ENCODE peak calls at places on chromosomes 4 and X, in five cellular contexts. U is GM10248, N is heart right ventricle, M is RWPE1, H is tibial artery. T is an unnamed sample.

GRCh38 chr4:187668683-187669082 is 326.9 kb upstream of the ZFP42 start:
- DNase-seq in U (no peak), H (no peak), M (peak), N (no peak), T (no peak)

GRCh38 chrX:139905041-139905440 is 27.8 kb downstream of the ATP11C start:
- DNase-seq in M (no peak), U (no peak), N (no peak), H (no peak), T (no peak)

GRCh38 chrX:124863303-124863702 is 456.4 kb upstream of the TEX13C start:
- DNase-seq in U (no peak), M (no peak), N (no peak), H (no peak), T (no peak)

GRCh38 chr4:82811838-82812672 is 13.5 kb upstream of the SCD5 start:
- DNase-seq in N (no peak), M (no peak), U (no peak), H (no peak), T (no peak)

GRCh38 chr4:163109967-163110366 is 56.7 kb downstream of the NAF1 start:
- DNase-seq in N (no peak), M (no peak), H (no peak), U (no peak), T (no peak)

GRCh38 chrX:49627030-49627777 is 28.4 kb downstream of the GAGE1 start:
- DNase-seq in U (no peak), M (peak), N (peak), H (no peak), T (no peak)

GRCh38 chr4:54418468-54418867 is 189.4 kb downstream of the PDGFRA start:
- DNase-seq in N (no peak), M (no peak), U (no peak), H (no peak), T (no peak)

GRCh38 chrX:41970419-41970818 is 47.1 kb upstream of the CASK start:
- DNase-seq in H (no peak), U (no peak), N (no peak), M (no peak), T (no peak)

GRCh38 chrX:9291666-9292065 is 173.2 kb upstream of the TBL1X start:
- DNase-seq in U (no peak), H (no peak), M (no peak), N (no peak), T (no peak)

GRCh38 chr4:158253350-158253980 is 43.2 kb downstream of the TMEM144 start:
- DNase-seq in N (peak), M (peak), H (no peak), U (peak), T (no peak)

GRCh38 chr4:129561280-129561679 is 465.3 kb downstream of the C4orf33 start:
- DNase-seq in N (no peak), M (no peak), U (no peak), H (no peak), T (no peak)

GRCh38 chrX:14899607-14900006 is 26.4 kb downstream of the MOSPD2 start:
- DNase-seq in H (no peak), U (peak), N (no peak), M (peak), T (no peak)

GRCh38 chr4:130233377-130234047 is 1137.6 kb downstream of the C4orf33 start:
- DNase-seq in H (no peak), U (peak), N (no peak), M (no peak), T (no peak)

GRCh38 chr4:73751166-73751565 is 10.8 kb downstream of the CXCL8 start:
- DNase-seq in N (no peak), M (no peak), H (no peak), U (no peak), T (no peak)

GRCh38 chr4:37489697-37490096 is 196.5 kb downstream of the RELL1 start:
- DNase-seq in N (no peak), M (no peak), H (no peak), U (no peak), T (no peak)

GRCh38 chr4:89023140-89023539 is 33.8 kb downstream of the FAM13A start:
- DNase-seq in U (no peak), M (no peak), N (no peak), H (no peak), T (no peak)

GRCh38 chr4:61210186-61210939 is 10.2 kb downstream of the ADGRL3 start:
- DNase-seq in U (no peak), N (no peak), M (no peak), H (no peak), T (no peak)

GRCh38 chrX:102930990-102931756 is 5.9 kb upstream of the RAB40AL start:
- DNase-seq in H (no peak), N (no peak), M (peak), U (no peak), T (no peak)

GRCh38 chr4:3792813-3793212 is 26.6 kb downstream of the ADRA2C start:
- DNase-seq in H (no peak), M (no peak), U (no peak), N (no peak), T (no peak)

GRCh38 chrX:8988456-8988855 is 45.5 kb downstream of the FAM9B start:
- DNase-seq in N (peak), H (peak), M (peak), U (no peak), T (no peak)

GRCh38 chrX:120365320-120365719 is 3.4 kb downstream of the ATP1B4 start:
- DNase-seq in N (peak), U (peak), H (no peak), M (no peak), T (no peak)

GRCh38 chr4:141329174-141329569 is 108.5 kb downstream of the ZNF330 start:
- DNase-seq in M (peak), N (no peak), H (no peak), U (no peak), T (peak)

GRCh38 chrX:9911479-9911878 is 55.7 kb upstream of the CLDN34 start:
- DNase-seq in H (no peak), U (no peak), N (no peak), M (peak), T (no peak)

GRCh38 chr4:48297447-48297846 is 27.8 kb upstream of the TEC start:
- DNase-seq in U (no peak), N (no peak), H (no peak), M (no peak), T (no peak)

GRCh38 chrX:134774190-134775048 is 116.1 kb upstream of the PLAC1 start:
- DNase-seq in M (no peak), N (no peak), H (no peak), U (no peak), T (no peak)

GRCh38 chr4:111040904-111041303 is 418.0 kb upstream of the PITX2 start:
- DNase-seq in N (no peak), M (no peak), H (no peak), U (no peak), T (no peak)

GRCh38 chr4:54440394-54441223 is 211.5 kb downstream of the PDGFRA start:
- DNase-seq in N (peak), H (no peak), M (peak), U (peak), T (no peak)

GRCh38 chr4:163048447-163048846 is 118.2 kb downstream of the NAF1 start:
- DNase-seq in N (no peak), U (peak), M (peak), H (no peak), T (no peak)

GRCh38 chr4:126614456-126614855 is 1018.3 kb upstream of the INTU start:
- DNase-seq in N (no peak), U (no peak), M (no peak), H (no peak), T (no peak)

GRCh38 chrX:72409993-72410392 is 104.3 kb upstream of the CITED1 start:
- DNase-seq in M (no peak), H (no peak), U (no peak), N (no peak), T (no peak)

GRCh38 chrX:152600853-152601635 is 36.7 kb upstream of the GABRQ start:
- DNase-seq in M (no peak), N (no peak), U (no peak), H (no peak), T (no peak)

GRCh38 chr4:181503800-181504364 is 739.3 kb upstream of the TENM3 start:
- DNase-seq in H (no peak), M (no peak), U (no peak), N (no peak), T (no peak)

GRCh38 chr4:122759639-122760310 is 27.3 kb downstream of the BBS12 start:
- DNase-seq in H (no peak), N (no peak), U (no peak), M (no peak), T (no peak)

GRCh38 chr4:183837222-183837621 is 67.9 kb upstream of the STOX2 start:
- DNase-seq in H (no peak), M (no peak), U (no peak), N (no peak), T (no peak)

GRCh38 chr4:121112530-121112929 is 40.2 kb upstream of the NDNF start:
- DNase-seq in M (no peak), H (no peak), U (no peak), N (no peak), T (no peak)
- TF ChIP-seq CTCF in M (peak), H (peak), U (peak), N (peak), T (peak)

GRCh38 chrX:150642421-150642820 is 50.8 kb upstream of the MTMR1 start:
- DNase-seq in U (no peak), M (peak), N (no peak), H (no peak), T (no peak)

GRCh38 chrX:150647331-150647730 is 45.9 kb upstream of the MTMR1 start:
- DNase-seq in N (no peak), U (no peak), H (no peak), M (no peak), T (no peak)

GRCh38 chrX:150643958-150644357 is 49.2 kb upstream of the MTMR1 start:
- DNase-seq in M (no peak), H (no peak), N (no peak), U (no peak), T (no peak)

GRCh38 chrX:150648296-150648940 is 44.8 kb upstream of the MTMR1 start:
- DNase-seq in N (no peak), M (no peak), H (no peak), U (no peak), T (no peak)

DNA sequence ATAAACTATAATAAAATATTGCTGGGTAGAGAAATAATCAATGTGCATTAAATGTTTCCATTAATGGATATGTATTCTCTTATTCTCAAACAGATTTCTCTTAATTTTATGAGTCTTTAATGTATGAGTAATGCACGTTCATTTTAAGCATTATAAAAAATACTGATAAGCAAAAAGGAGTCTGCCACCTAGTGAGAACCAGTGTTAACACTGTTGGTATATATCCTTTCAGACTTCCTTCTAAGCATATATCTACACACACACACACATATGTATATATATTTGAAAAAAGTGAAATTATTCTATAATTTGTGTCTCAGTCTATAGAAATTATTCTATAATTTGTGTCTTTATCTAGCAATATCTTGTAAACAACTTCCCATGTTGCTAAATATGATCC is 49.9 kb upstream of the MTMR1 start:
- DNase-seq in H (no peak), M (peak), N (no peak), U (no peak), T (no peak)
- TF ChIP-seq CTCF in H (no peak), M (no peak), N (no peak), U (no peak), T (no peak)

DNA sequence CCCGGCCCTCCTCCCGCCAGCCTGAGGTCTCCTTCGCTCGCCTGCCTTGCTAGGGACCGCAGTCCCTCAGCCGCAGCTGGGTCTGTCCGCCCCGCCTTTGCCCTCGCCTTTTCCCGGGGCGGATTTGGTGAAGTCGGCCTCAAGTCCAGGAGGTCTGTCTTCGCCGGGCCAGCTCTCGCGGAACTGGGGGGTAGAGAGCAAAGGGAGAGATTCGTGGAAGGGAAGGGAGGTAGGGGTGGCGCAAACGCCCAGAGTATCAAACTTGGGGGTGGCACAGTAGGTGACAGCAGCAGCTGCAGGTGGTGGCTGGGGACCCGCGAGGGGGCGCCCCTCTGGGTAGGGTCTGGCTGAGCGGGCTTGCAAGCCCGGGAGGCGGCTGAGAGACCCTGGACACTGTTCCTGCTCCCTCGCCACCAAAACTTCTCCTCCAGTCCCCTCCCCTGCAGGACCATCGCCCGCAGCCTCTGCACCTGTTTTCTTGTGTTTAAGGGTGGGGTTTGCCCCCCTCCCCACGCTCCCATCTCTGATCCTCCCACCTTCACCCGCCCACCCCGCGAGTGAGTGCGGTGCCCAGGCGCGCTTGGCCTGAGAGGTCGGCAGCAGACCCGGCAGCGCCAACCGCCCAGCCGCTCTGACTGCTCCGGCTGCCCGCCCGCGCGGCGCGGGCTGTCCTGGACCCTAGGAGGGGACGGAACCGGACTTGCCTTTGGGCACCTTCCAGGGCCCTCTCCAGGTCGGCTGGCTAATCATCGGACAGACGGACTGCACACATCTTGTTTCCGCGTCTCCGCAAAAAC is at the start of gene NPY2R:
- DNase-seq in H (no peak), N (no peak), U (no peak), M (no peak), T (no peak)
- TF ChIP-seq CTCF in H (no peak), N (no peak), U (no peak), M (no peak), T (no peak)

GRCh38 chr4:67332627-67333026 is 212.7 kb downstream of the CENPC start:
- DNase-seq in M (peak), H (no peak), N (no peak), U (no peak), T (no peak)
- TF ChIP-seq CTCF in M (no peak), H (no peak), N (no peak), U (no peak), T (peak)

GRCh38 chr4:20299515-20299914 is 47.8 kb downstream of the SLIT2 start:
- DNase-seq in M (no peak), H (no peak), U (no peak), N (no peak), T (no peak)
- TF ChIP-seq CTCF in M (no peak), H (peak), U (peak), N (peak), T (no peak)

GRCh38 chr4:76990288-76991080 is 40.9 kb downstream of the SEPTIN11 start:
- DNase-seq in U (no peak), H (no peak), M (no peak), N (no peak), T (no peak)
- TF ChIP-seq CTCF in U (no peak), H (no peak), M (no peak), N (no peak), T (no peak)

DNA sequence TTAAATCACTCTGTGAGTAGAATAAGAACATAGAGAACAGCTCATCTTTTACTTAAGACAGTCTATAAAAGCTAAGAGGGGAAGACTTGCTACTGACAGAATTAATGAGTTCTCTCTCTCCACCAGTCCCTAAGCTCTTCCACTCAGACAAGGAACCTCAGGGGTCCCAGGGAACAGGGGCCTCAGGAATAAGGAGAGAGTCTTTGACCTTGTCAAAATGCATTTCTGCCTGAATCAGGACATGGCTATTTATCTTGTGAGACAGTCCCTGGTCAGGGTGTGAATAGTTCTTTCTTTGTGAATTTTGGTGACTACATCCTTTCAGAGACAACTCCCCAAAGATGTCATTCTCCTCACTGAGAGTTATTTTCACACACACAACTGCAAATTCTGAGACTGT is 218.7 kb upstream of the HS3ST1 start:
- DNase-seq in H (no peak), U (no peak), M (no peak), N (no peak), T (no peak)
- TF ChIP-seq CTCF in H (no peak), U (no peak), M (no peak), N (no peak), T (no peak)

DNA sequence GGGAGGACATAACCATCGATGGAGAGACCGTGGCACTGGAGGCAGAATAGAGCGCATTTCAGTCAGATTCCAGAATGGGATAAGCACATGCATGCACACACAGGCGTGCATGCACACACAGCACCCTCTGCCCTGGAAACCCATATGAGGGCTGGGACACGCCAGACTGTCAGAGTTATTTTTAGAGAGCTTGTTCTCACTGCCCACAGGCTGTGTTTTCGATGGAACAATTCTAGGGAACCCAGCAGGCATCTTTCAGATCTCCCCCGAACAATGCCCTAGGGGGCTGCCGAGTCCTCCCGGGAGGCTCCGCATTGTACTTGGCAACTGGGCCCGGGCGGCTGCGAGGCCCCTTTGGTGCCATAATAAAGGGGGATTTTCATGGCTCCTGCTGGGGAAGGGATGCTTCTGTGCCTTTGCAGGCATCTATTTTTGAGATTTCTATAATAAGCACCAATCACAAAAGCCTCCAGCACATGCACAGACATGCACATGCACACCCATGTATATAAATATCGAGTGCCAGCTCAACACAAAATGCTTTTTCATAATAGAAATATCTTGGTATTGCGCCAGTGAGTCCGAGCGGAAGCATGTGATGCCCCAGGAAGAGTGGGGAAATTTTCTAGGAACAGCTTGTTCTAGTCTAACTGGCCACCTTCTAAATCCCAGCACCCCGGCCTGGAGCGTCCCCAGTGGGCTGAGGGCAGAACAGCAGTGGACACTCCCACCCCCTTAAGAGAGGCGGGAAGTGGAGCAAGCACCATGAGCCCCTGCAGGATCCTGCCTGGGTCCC is 88.6 kb downstream of the PHKA2 start:
- DNase-seq in M (peak), U (no peak), N (peak), H (peak), T (no peak)
- TF ChIP-seq CTCF in M (peak), U (no peak), N (peak), H (peak), T (no peak)